ENCODE peak calls at places on chromosomes 1 and 21, in seven cellular contexts. U is activated B cell treated with CpG ODN at 0.5 μM for 24 hours, I is lower leg skin, C is B cell, B is neural crest cell, R is A549, N is endothelial cell. L is an unnamed sample.

GRCh38 chr1:13899856-13900255 is 199.9 kb downstream of the PRDM2 start:
- DNase-seq in I (peak; percentile 20), N (no peak), U (no peak), C (no peak), R (no peak), B (no peak), L (no peak)

GRCh38 chr21:41730399-41730798 is 36.5 kb downstream of the RIPK4 start:
- DNase-seq in B (no peak), C (no peak), U (no peak), I (no peak), R (no peak), N (no peak), L (no peak)

GRCh38 chr1:9111957-9112356 is 16.9 kb downstream of the GPR157 start:
- DNase-seq in I (no peak), U (no peak), C (no peak), R (no peak), N (no peak), B (no peak), L (no peak)

GRCh38 chr1:154951901-154952657 is 3.8 kb downstream of the PBXIP1 start:
- DNase-seq in I (no peak), R (no peak), U (no peak), N (no peak), C (peak; percentile 57), B (no peak), L (peak; percentile 61)

GRCh38 chr1:77524038-77524437 is 158.4 kb downstream of the ZZZ3 start:
- DNase-seq in N (no peak), C (no peak), U (no peak), B (no peak), I (no peak), R (no peak), L (no peak)

GRCh38 chr1:15522551-15522950 is 1.5 kb downstream of the CASP9 start:
- DNase-seq in I (no peak), B (no peak), R (no peak), C (no peak), U (no peak), N (no peak), L (no peak)

GRCh38 chr1:234169161-234169849 is 204.0 kb upstream of the COA6 start:
- DNase-seq in B (no peak), I (no peak), R (no peak), U (no peak), N (no peak), C (no peak), L (no peak)

GRCh38 chr1:209349372-209350324 is 233.9 kb upstream of the CAMK1G start:
- DNase-seq in R (no peak), B (no peak), U (no peak), N (no peak), C (no peak), I (no peak), L (no peak)

GRCh38 chr1:33659641-33660040 is 187.2 kb downstream of the ZSCAN20 start:
- DNase-seq in U (no peak), R (no peak), B (no peak), C (no peak), N (no peak), I (no peak), L (no peak)

GRCh38 chr1:84836145-84836544 is 56.9 kb downstream of the LPAR3 start:
- DNase-seq in I (no peak), U (no peak), C (no peak), B (no peak), N (no peak), R (no peak), L (no peak)

GRCh38 chr1:55584521-55585401 is 369.6 kb upstream of the USP24 start:
- DNase-seq in I (no peak), C (no peak), N (no peak), B (no peak), R (no peak), U (no peak), L (no peak)

GRCh38 chr1:82373710-82374109 is 573.0 kb downstream of the ADGRL2 start:
- DNase-seq in R (no peak), C (no peak), N (no peak), B (no peak), I (no peak), U (no peak), L (no peak)

GRCh38 chr21:22416555-22416954 is 1418.3 kb downstream of the NCAM2 start:
- DNase-seq in C (no peak), I (no peak), R (no peak), U (no peak), B (no peak), N (no peak), L (no peak)

GRCh38 chr1:169874229-169874628 is 19.5 kb downstream of the SCYL3 start:
- DNase-seq in I (no peak), R (no peak), U (no peak), C (no peak), N (no peak), B (no peak), L (no peak)

GRCh38 chr1:221829327-221830011 is 87.6 kb upstream of the DUSP10 start:
- DNase-seq in C (no peak), B (no peak), N (no peak), U (no peak), I (no peak), R (peak; percentile 29), L (no peak)

GRCh38 chr1:203338335-203339036 is 12.4 kb downstream of the FMOD start:
- DNase-seq in R (peak; percentile 77), B (peak; percentile 49), N (peak; percentile 52), I (no peak), U (peak; percentile 44), C (peak; percentile 74), L (peak; percentile 82)

GRCh38 chr1:27504588-27505419 is 14.8 kb upstream of the WASF2 start:
- DNase-seq in R (no peak), B (peak; percentile 66), I (no peak), C (no peak), N (peak; percentile 29), U (no peak), L (no peak)

GRCh38 chr1:95006681-95007080 is 66.1 kb downstream of the ALG14 start:
- DNase-seq in I (no peak), R (no peak), U (no peak), C (no peak), N (no peak), B (no peak), L (no peak)

GRCh38 chr1:210910020-210910575 is 223.8 kb downstream of the KCNH1 start:
- DNase-seq in C (no peak), B (no peak), I (no peak), N (no peak), U (no peak), R (no peak), L (no peak)

GRCh38 chr1:94654031-94654430 is 112.5 kb upstream of the F3 start:
- DNase-seq in B (no peak), C (no peak), U (no peak), N (no peak), R (no peak), I (no peak), L (no peak)

GRCh38 chr1:44312652-44313196 is 42.3 kb downstream of the ERI3 start:
- DNase-seq in R (no peak), N (no peak), B (no peak), C (no peak), U (no peak), I (no peak), L (no peak)

GRCh38 chr1:44313265-44313918 is 41.7 kb downstream of the ERI3 start:
- DNase-seq in B (no peak), R (no peak), C (no peak), U (no peak), N (no peak), I (no peak), L (no peak)

GRCh38 chr1:44315521-44315920 is 39.5 kb downstream of the ERI3 start:
- DNase-seq in U (no peak), I (no peak), C (no peak), R (no peak), B (no peak), N (no peak), L (no peak)

GRCh38 chr1:44316231-44316759 is 38.8 kb downstream of the ERI3 start:
- DNase-seq in C (no peak), N (peak; percentile 9), B (no peak), I (no peak), U (no peak), R (no peak), L (no peak)

DNA sequence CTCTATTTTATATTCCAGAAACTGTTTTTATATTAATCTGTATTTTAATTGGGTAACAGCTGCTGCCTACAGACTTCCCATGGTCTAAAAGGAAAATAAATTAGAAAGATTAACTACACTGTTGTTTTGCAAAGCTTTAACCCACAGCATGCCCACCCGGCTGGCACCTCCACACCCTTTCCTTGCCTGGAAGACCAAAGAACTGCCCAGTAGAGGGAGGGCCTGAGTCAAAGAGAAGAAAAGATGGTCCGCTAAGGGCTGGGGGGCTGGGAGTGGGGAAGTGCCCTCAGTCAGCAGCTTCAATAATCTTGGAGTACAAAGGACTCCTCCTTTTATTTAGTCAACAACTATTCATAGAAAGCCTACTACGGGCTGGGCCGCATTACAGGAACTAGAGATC is 40.7 kb downstream of the ERI3 start:
- DNase-seq in U (no peak), C (no peak), B (no peak), R (no peak), N (no peak), I (no peak), L (no peak)
- TF ChIP-seq CTCF in U (no peak), C (no peak), B (peak; percentile 27), R (peak; percentile 17), N (no peak), I (no peak), L (no peak)

GRCh38 chr1:174968750-174969244 is 30.9 kb upstream of the CACYBP start:
- DNase-seq in R (no peak), C (no peak), U (no peak), N (no peak), B (no peak), I (no peak), L (peak; percentile 47)
- TF ChIP-seq CTCF in R (no peak), C (no peak), U (no peak), N (no peak), B (no peak), I (no peak), L (no peak)

DNA sequence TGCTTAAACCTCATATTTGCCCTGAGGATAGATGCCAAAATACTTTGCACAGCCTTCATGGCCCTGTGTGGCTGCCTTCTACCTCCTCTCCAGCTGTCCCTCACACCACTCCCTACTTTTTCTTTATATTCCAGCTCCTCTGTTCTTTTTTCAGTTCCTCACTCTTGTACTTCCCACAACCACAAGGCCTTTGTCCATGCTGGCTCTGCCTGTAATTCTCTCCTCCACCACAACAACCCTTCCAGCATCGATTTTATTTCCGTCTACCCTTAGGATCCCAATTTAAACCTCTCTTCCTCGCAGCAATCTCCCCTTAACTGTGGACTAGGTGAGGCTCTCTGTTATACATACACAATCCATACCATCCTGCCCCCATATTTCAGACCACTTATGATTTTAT is 90.3 kb upstream of the ZC3H11B start:
- DNase-seq in B (no peak), U (no peak), R (no peak), I (no peak), C (no peak), N (no peak), L (no peak)
- TF ChIP-seq CTCF in B (no peak), U (no peak), R (no peak), I (no peak), C (no peak), N (no peak), L (no peak)

DNA sequence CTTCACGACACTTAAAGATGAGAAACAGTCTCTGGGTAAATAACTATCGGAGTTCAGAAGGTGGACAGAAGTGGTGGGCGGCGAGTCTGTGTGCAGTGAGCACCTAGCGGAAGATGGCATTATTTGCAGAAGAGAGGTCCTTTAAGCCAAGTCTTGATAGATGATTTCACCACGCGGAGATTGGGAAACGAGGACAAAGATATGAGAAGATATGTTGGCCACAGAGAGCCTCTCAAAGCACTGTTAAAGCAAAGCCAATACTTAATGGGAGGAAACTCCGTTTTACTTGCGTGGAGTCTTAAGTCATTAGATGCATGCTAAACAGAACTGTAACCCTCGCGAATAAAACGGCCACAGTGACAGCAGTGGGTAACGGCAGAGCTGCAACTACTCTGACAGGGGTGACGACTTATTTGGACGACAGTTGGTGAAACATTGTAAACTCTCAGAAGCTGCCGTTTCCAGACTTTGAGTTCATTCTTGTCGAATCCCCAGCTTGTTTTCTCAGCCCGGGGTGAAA is 576 bp upstream of the CEP350 start:
- DNase-seq in C (peak; percentile 45), I (peak; percentile 43), U (no peak), B (no peak), N (peak; percentile 22), R (peak; percentile 18), L (peak; percentile 14)
- TF ChIP-seq CTCF in C (peak; percentile 52), I (no peak), U (no peak), B (peak; percentile 45), N (no peak), R (no peak), L (no peak)